ENCODE peak calls at places on chromosome 4, in ten cellular contexts. V is hippocampal formation; U is RWPE1; I is smooth muscle cell of the brain vasculature; N is NCI-H1092; J is Daoy; K is stimulated activated CD4-positive, alpha-beta T cell treated with anti-CD3 and anti-CD28 coated beads, Interleukin-4, amount 100 ng/mL, for 1 hour; Z is stomach; L is GM23248; C is activated gamma-delta T cell treated with Interleukin-2 at 50 U/mL for 16 hours. H is an unnamed sample.

GRCh38 chr4:88985088-88985779 is 71.8 kb downstream of the FAM13A start:
- DNase-seq in V (no peak), U (peak), I (no peak), N (no peak), J (no peak), K (no peak), Z (no peak), L (peak), C (no peak), H (peak)

GRCh38 chr4:36884151-36884550 is 360.4 kb upstream of the NWD2 start:
- DNase-seq in V (no peak), U (no peak), I (no peak), N (no peak), J (no peak), K (no peak), Z (no peak), L (no peak), C (no peak), H (no peak)

GRCh38 chr4:139177049-139177887 is at the start of gene ELF2:
- DNase-seq in V (peak), U (peak), I (peak), N (peak), J (peak), K (peak), Z (peak), L (peak), C (peak), H (no peak)

GRCh38 chr4:19969492-19969891 is 282.2 kb upstream of the SLIT2 start:
- DNase-seq in V (no peak), U (no peak), I (no peak), N (no peak), J (no peak), K (no peak), Z (no peak), L (no peak), C (no peak), H (no peak)

GRCh38 chr4:8560265-8561047 is 19.7 kb upstream of the GPR78 start:
- DNase-seq in V (no peak), U (no peak), I (no peak), N (no peak), J (no peak), K (no peak), Z (no peak), L (peak), C (no peak), H (no peak)

GRCh38 chr4:152535903-152536544 is at the start of gene FBXW7:
- DNase-seq in V (peak), U (peak), I (peak), N (peak), J (peak), K (peak), Z (peak), L (peak), C (peak), H (peak)

GRCh38 chr4:41734366-41734765 is 14.2 kb downstream of the PHOX2B start:
- DNase-seq in V (no peak), U (peak), I (no peak), N (no peak), J (peak), K (no peak), Z (no peak), L (no peak), C (no peak), H (no peak)

GRCh38 chr4:11480683-11481082 is 52.0 kb upstream of the HS3ST1 start:
- DNase-seq in V (peak), U (peak), I (no peak), N (no peak), J (no peak), K (no peak), Z (no peak), L (no peak), C (no peak), H (no peak)

GRCh38 chr4:10273030-10273429 is 156.4 kb upstream of the WDR1 start:
- DNase-seq in V (no peak), U (peak), I (no peak), N (no peak), J (no peak), K (no peak), Z (no peak), L (peak), C (no peak), H (no peak)

GRCh38 chr4:121307441-121308327 is 73.1 kb downstream of the QRFPR start:
- DNase-seq in V (no peak), U (peak), I (peak), N (peak), J (peak), K (peak), Z (no peak), L (peak), C (peak), H (peak)

GRCh38 chr4:85659626-85660213 is 184.8 kb downstream of the ARHGAP24 start:
- DNase-seq in V (no peak), U (no peak), I (no peak), N (no peak), J (no peak), K (no peak), Z (no peak), L (no peak), C (no peak), H (no peak)

GRCh38 chr4:83548151-83548905 is 12.4 kb downstream of the GPAT3 start:
- DNase-seq in V (no peak), U (peak), I (peak), N (no peak), J (peak), K (peak), Z (peak), L (peak), C (peak), H (peak)

GRCh38 chr4:146582864-146583263 is 55.8 kb upstream of the POU4F2 start:
- DNase-seq in V (no peak), U (no peak), I (no peak), N (no peak), J (no peak), K (no peak), Z (no peak), L (no peak), C (no peak), H (no peak)

GRCh38 chr4:101019941-101020401 is 327.4 kb downstream of the PPP3CA start:
- DNase-seq in V (no peak), U (peak), I (no peak), N (no peak), J (no peak), K (no peak), Z (no peak), L (no peak), C (peak), H (no peak)

GRCh38 chr4:75834772-75835154 is 67.5 kb downstream of the PPEF2 start:
- DNase-seq in V (no peak), U (no peak), I (no peak), N (no peak), J (no peak), K (no peak), Z (no peak), L (no peak), C (no peak), H (no peak)

GRCh38 chr4:111399523-111400135 is 745.6 kb upstream of the FAM241A start:
- DNase-seq in V (no peak), U (no peak), I (no peak), N (no peak), J (no peak), K (no peak), Z (no peak), L (peak), C (no peak), H (no peak)

GRCh38 chr4:102246416-102246815 is 98.9 kb downstream of the SLC39A8 start:
- DNase-seq in V (no peak), U (no peak), I (no peak), N (no peak), J (no peak), K (no peak), Z (no peak), L (no peak), C (no peak), H (no peak)

GRCh38 chr4:174815282-174815681 is 13.8 kb downstream of the GLRA3 start:
- DNase-seq in V (no peak), U (no peak), I (no peak), N (no peak), J (no peak), K (no peak), Z (no peak), L (no peak), C (no peak), H (no peak)

GRCh38 chr4:80390178-80390577 is 54.6 kb downstream of the CFAP299 start:
- DNase-seq in V (no peak), U (no peak), I (no peak), N (no peak), J (no peak), K (no peak), Z (no peak), L (no peak), C (no peak), H (no peak)

GRCh38 chr4:104491396-104491821 is 3.3 kb downstream of the CXXC4 start:
- DNase-seq in V (peak), U (peak), I (no peak), N (no peak), J (peak), K (peak), Z (peak), L (peak), C (peak), H (no peak)

GRCh38 chr4:26062221-26062620 is 148.2 kb downstream of the SMIM20 start:
- DNase-seq in V (no peak), U (no peak), I (no peak), N (no peak), J (no peak), K (no peak), Z (no peak), L (peak), C (no peak), H (no peak)

GRCh38 chr4:97656034-97656720 is 487.1 kb downstream of the STPG2 start:
- DNase-seq in V (no peak), U (peak), I (no peak), N (no peak), J (no peak), K (no peak), Z (no peak), L (peak), C (no peak), H (peak)

GRCh38 chr4:146488495-146489174 is 33.1 kb downstream of the SLC10A7 start:
- DNase-seq in V (no peak), U (no peak), I (no peak), N (no peak), J (peak), K (no peak), Z (no peak), L (no peak), C (no peak), H (no peak)

GRCh38 chr4:110005461-110006056 is 92.9 kb downstream of the EGF start:
- DNase-seq in V (peak), U (peak), I (peak), N (peak), J (peak), K (no peak), Z (no peak), L (peak), C (no peak), H (peak)

GRCh38 chr4:6028168-6028567 is 9.9 kb upstream of the C4orf50 start:
- DNase-seq in V (no peak), U (no peak), I (no peak), N (no peak), J (no peak), K (no peak), Z (no peak), L (no peak), C (no peak), H (no peak)

GRCh38 chr4:165512464-165512863 is 133.7 kb downstream of the CPE start:
- DNase-seq in V (no peak), U (no peak), I (no peak), N (no peak), J (no peak), K (no peak), Z (no peak), L (no peak), C (no peak), H (no peak)

GRCh38 chr4:5371415-5372190 is 320.3 kb downstream of the STK32B start:
- DNase-seq in V (no peak), U (no peak), I (no peak), N (no peak), J (peak), K (no peak), Z (no peak), L (peak), C (no peak), H (peak)

GRCh38 chr4:164204434-164204833 is 549.5 kb upstream of the SMIM31 start:
- DNase-seq in V (no peak), U (peak), I (no peak), N (no peak), J (peak), K (no peak), Z (no peak), L (peak), C (no peak), H (peak)

GRCh38 chr4:87633239-87633638 is 16.8 kb upstream of the DMP1 start:
- DNase-seq in V (no peak), U (no peak), I (peak), N (peak), J (no peak), K (no peak), Z (no peak), L (peak), C (no peak), H (no peak)

GRCh38 chr4:137635596-137635995 is 103.3 kb upstream of the PCDH18 start:
- DNase-seq in V (no peak), U (no peak), I (no peak), N (no peak), J (no peak), K (no peak), Z (no peak), L (no peak), C (no peak), H (no peak)

GRCh38 chr4:74900862-74901261 is 32.1 kb upstream of the PARM1 start:
- DNase-seq in V (no peak), U (no peak), I (no peak), N (no peak), J (no peak), K (no peak), Z (no peak), L (no peak), C (no peak), H (no peak)

GRCh38 chr4:102429553-102429952 is 71.6 kb upstream of the NFKB1 start:
- DNase-seq in V (no peak), U (peak), I (no peak), N (no peak), J (peak), K (no peak), Z (no peak), L (peak), C (no peak), H (peak)

GRCh38 chr4:1137850-1138249 is 24.5 kb upstream of the RNF212 start:
- DNase-seq in V (no peak), U (no peak), I (no peak), N (no peak), J (no peak), K (no peak), Z (no peak), L (no peak), C (no peak), H (no peak)

GRCh38 chr4:18063079-18063478 is 41.5 kb upstream of the LCORL start:
- DNase-seq in V (no peak), U (no peak), I (no peak), N (no peak), J (no peak), K (no peak), Z (no peak), L (no peak), C (no peak), H (no peak)